ENCODE peak calls at places on chromosomes 16 and 17, in four cellular contexts. One of them, this sample, is unnamed.

GRCh38 chr16:77833906-77834599 is 45.7 kb downstream of the VAT1L start:
- DNase-seq in left cardiac atrium: no peak
- DNase-seq in activated CD4-positive, alpha-beta T cell treated with anti-CD3 and anti-CD28 coated beads, Interleukin-2, amount 50 U/mL, for 1 hour: no peak
- DNase-seq in NCI-H1092: no peak
- DNase-seq in this sample: no peak

GRCh38 chr16:86584726-86585721 is 6.7 kb downstream of the FOXL1 start:
- DNase-seq in left cardiac atrium: no peak
- DNase-seq in activated CD4-positive, alpha-beta T cell treated with anti-CD3 and anti-CD28 coated beads, Interleukin-2, amount 50 U/mL, for 1 hour: no peak
- DNase-seq in NCI-H1092: no peak
- DNase-seq in this sample: no peak

GRCh38 chr17:34820922-34821321 is 140.3 kb downstream of the CCT6B start:
- DNase-seq in left cardiac atrium: no peak
- DNase-seq in activated CD4-positive, alpha-beta T cell treated with anti-CD3 and anti-CD28 coated beads, Interleukin-2, amount 50 U/mL, for 1 hour: no peak
- DNase-seq in NCI-H1092: no peak
- DNase-seq in this sample: no peak

GRCh38 chr16:54317306-54317705 is 30.7 kb upstream of the IRX3 start:
- DNase-seq in left cardiac atrium: no peak
- DNase-seq in activated CD4-positive, alpha-beta T cell treated with anti-CD3 and anti-CD28 coated beads, Interleukin-2, amount 50 U/mL, for 1 hour: no peak
- DNase-seq in NCI-H1092: no peak
- DNase-seq in this sample: no peak

GRCh38 chr17:44787271-44787940 is 28.6 kb downstream of the ADAM11 start:
- DNase-seq in left cardiac atrium: no peak
- DNase-seq in activated CD4-positive, alpha-beta T cell treated with anti-CD3 and anti-CD28 coated beads, Interleukin-2, amount 50 U/mL, for 1 hour: no peak
- DNase-seq in NCI-H1092: no peak
- DNase-seq in this sample: no peak

GRCh38 chr17:7572588-7573323 is 6.7 kb upstream of the CD68 start:
- DNase-seq in left cardiac atrium: peak; percentile 99
- DNase-seq in activated CD4-positive, alpha-beta T cell treated with anti-CD3 and anti-CD28 coated beads, Interleukin-2, amount 50 U/mL, for 1 hour: peak; percentile 100
- DNase-seq in NCI-H1092: peak; percentile 97
- DNase-seq in this sample: peak; percentile 100

GRCh38 chr17:78557598-78558039 is 19.6 kb downstream of the DNAH17 start:
- DNase-seq in left cardiac atrium: no peak
- DNase-seq in activated CD4-positive, alpha-beta T cell treated with anti-CD3 and anti-CD28 coated beads, Interleukin-2, amount 50 U/mL, for 1 hour: no peak
- DNase-seq in NCI-H1092: no peak
- DNase-seq in this sample: no peak

GRCh38 chr16:10888320-10888937 is 11.4 kb downstream of the CIITA start:
- DNase-seq in left cardiac atrium: no peak
- DNase-seq in activated CD4-positive, alpha-beta T cell treated with anti-CD3 and anti-CD28 coated beads, Interleukin-2, amount 50 U/mL, for 1 hour: no peak
- DNase-seq in NCI-H1092: no peak
- DNase-seq in this sample: no peak

GRCh38 chr17:76866774-76867577 is 1.2 kb upstream of the MGAT5B start:
- DNase-seq in left cardiac atrium: no peak
- DNase-seq in activated CD4-positive, alpha-beta T cell treated with anti-CD3 and anti-CD28 coated beads, Interleukin-2, amount 50 U/mL, for 1 hour: no peak
- DNase-seq in NCI-H1092: no peak
- DNase-seq in this sample: no peak

GRCh38 chr16:30927789-30928378 is 4.5 kb downstream of the FBXL19 start:
- DNase-seq in left cardiac atrium: peak; percentile 56
- DNase-seq in activated CD4-positive, alpha-beta T cell treated with anti-CD3 and anti-CD28 coated beads, Interleukin-2, amount 50 U/mL, for 1 hour: no peak
- DNase-seq in NCI-H1092: peak; percentile 68
- DNase-seq in this sample: peak; percentile 77

GRCh38 chr17:50072130-50072529 is 16.2 kb downstream of the ITGA3 start:
- DNase-seq in left cardiac atrium: no peak
- DNase-seq in activated CD4-positive, alpha-beta T cell treated with anti-CD3 and anti-CD28 coated beads, Interleukin-2, amount 50 U/mL, for 1 hour: no peak
- DNase-seq in NCI-H1092: no peak
- DNase-seq in this sample: no peak

GRCh38 chr17:50956750-50957523 is 90.8 kb upstream of the TOB1 start:
- DNase-seq in left cardiac atrium: peak; percentile 70
- DNase-seq in activated CD4-positive, alpha-beta T cell treated with anti-CD3 and anti-CD28 coated beads, Interleukin-2, amount 50 U/mL, for 1 hour: peak; percentile 66
- DNase-seq in NCI-H1092: peak; percentile 64
- DNase-seq in this sample: peak; percentile 71

GRCh38 chr17:69363488-69364210 is 36.7 kb upstream of the ABCA5 start:
- DNase-seq in left cardiac atrium: no peak
- DNase-seq in activated CD4-positive, alpha-beta T cell treated with anti-CD3 and anti-CD28 coated beads, Interleukin-2, amount 50 U/mL, for 1 hour: no peak
- DNase-seq in NCI-H1092: no peak
- DNase-seq in this sample: no peak

GRCh38 chr17:10018461-10018891 is 113.4 kb upstream of the RCVRN start:
- DNase-seq in left cardiac atrium: no peak
- DNase-seq in activated CD4-positive, alpha-beta T cell treated with anti-CD3 and anti-CD28 coated beads, Interleukin-2, amount 50 U/mL, for 1 hour: no peak
- DNase-seq in NCI-H1092: no peak
- DNase-seq in this sample: no peak

GRCh38 chr16:31496670-31497069 is 11.5 kb downstream of the RUSF1 start:
- DNase-seq in left cardiac atrium: no peak
- DNase-seq in activated CD4-positive, alpha-beta T cell treated with anti-CD3 and anti-CD28 coated beads, Interleukin-2, amount 50 U/mL, for 1 hour: no peak
- DNase-seq in NCI-H1092: no peak
- DNase-seq in this sample: no peak

GRCh38 chr16:85515830-85516397 is 97.2 kb upstream of the GSE1 start:
- DNase-seq in left cardiac atrium: no peak
- DNase-seq in activated CD4-positive, alpha-beta T cell treated with anti-CD3 and anti-CD28 coated beads, Interleukin-2, amount 50 U/mL, for 1 hour: no peak
- DNase-seq in NCI-H1092: no peak
- DNase-seq in this sample: no peak

GRCh38 chr17:7710341-7710740 is 5.3 kb downstream of the EFNB3 start:
- DNase-seq in left cardiac atrium: no peak
- DNase-seq in activated CD4-positive, alpha-beta T cell treated with anti-CD3 and anti-CD28 coated beads, Interleukin-2, amount 50 U/mL, for 1 hour: no peak
- DNase-seq in NCI-H1092: no peak
- DNase-seq in this sample: no peak

GRCh38 chr16:78890496-78890895 is 710.0 kb downstream of the MAF start:
- DNase-seq in left cardiac atrium: no peak
- DNase-seq in activated CD4-positive, alpha-beta T cell treated with anti-CD3 and anti-CD28 coated beads, Interleukin-2, amount 50 U/mL, for 1 hour: no peak
- DNase-seq in NCI-H1092: no peak
- DNase-seq in this sample: no peak

GRCh38 chr16:87628940-87629339 is 26.6 kb downstream of the JPH3 start:
- DNase-seq in left cardiac atrium: no peak
- DNase-seq in activated CD4-positive, alpha-beta T cell treated with anti-CD3 and anti-CD28 coated beads, Interleukin-2, amount 50 U/mL, for 1 hour: no peak
- DNase-seq in NCI-H1092: no peak
- DNase-seq in this sample: no peak

GRCh38 chr16:15899538-15900100 is 11.2 kb upstream of the CEP20 start:
- DNase-seq in left cardiac atrium: no peak
- DNase-seq in activated CD4-positive, alpha-beta T cell treated with anti-CD3 and anti-CD28 coated beads, Interleukin-2, amount 50 U/mL, for 1 hour: no peak
- DNase-seq in NCI-H1092: no peak
- DNase-seq in this sample: no peak

GRCh38 chr16:77788196-77789084 is at the start of gene VAT1L:
- DNase-seq in left cardiac atrium: peak; percentile 61
- DNase-seq in activated CD4-positive, alpha-beta T cell treated with anti-CD3 and anti-CD28 coated beads, Interleukin-2, amount 50 U/mL, for 1 hour: no peak
- DNase-seq in NCI-H1092: no peak
- DNase-seq in this sample: peak; percentile 70

GRCh38 chr16:87060026-87060986 is 256.9 kb downstream of the C16orf95 start:
- DNase-seq in left cardiac atrium: peak; percentile 50
- DNase-seq in activated CD4-positive, alpha-beta T cell treated with anti-CD3 and anti-CD28 coated beads, Interleukin-2, amount 50 U/mL, for 1 hour: no peak
- DNase-seq in NCI-H1092: no peak
- DNase-seq in this sample: no peak

GRCh38 chr17:15388356-15389046 is 47.1 kb upstream of the TEKT3 start:
- DNase-seq in left cardiac atrium: no peak
- DNase-seq in activated CD4-positive, alpha-beta T cell treated with anti-CD3 and anti-CD28 coated beads, Interleukin-2, amount 50 U/mL, for 1 hour: no peak
- DNase-seq in NCI-H1092: no peak
- DNase-seq in this sample: no peak

GRCh38 chr17:50130778-50131317 is 888 bp upstream of the SAMD14 start:
- DNase-seq in left cardiac atrium: no peak
- DNase-seq in activated CD4-positive, alpha-beta T cell treated with anti-CD3 and anti-CD28 coated beads, Interleukin-2, amount 50 U/mL, for 1 hour: no peak
- DNase-seq in NCI-H1092: no peak
- DNase-seq in this sample: no peak

GRCh38 chr17:45334231-45334630 is 17.4 kb upstream of the MAP3K14 start:
- DNase-seq in left cardiac atrium: no peak
- DNase-seq in activated CD4-positive, alpha-beta T cell treated with anti-CD3 and anti-CD28 coated beads, Interleukin-2, amount 50 U/mL, for 1 hour: no peak
- DNase-seq in NCI-H1092: peak; percentile 24
- DNase-seq in this sample: no peak

GRCh38 chr16:19704321-19705130 is 13.5 kb downstream of the KNOP1 start:
- DNase-seq in left cardiac atrium: no peak
- DNase-seq in activated CD4-positive, alpha-beta T cell treated with anti-CD3 and anti-CD28 coated beads, Interleukin-2, amount 50 U/mL, for 1 hour: no peak
- DNase-seq in NCI-H1092: no peak
- DNase-seq in this sample: no peak

GRCh38 chr16:88928405-88929375 is 48.3 kb downstream of the CBFA2T3 start:
- DNase-seq in left cardiac atrium: no peak
- DNase-seq in activated CD4-positive, alpha-beta T cell treated with anti-CD3 and anti-CD28 coated beads, Interleukin-2, amount 50 U/mL, for 1 hour: no peak
- DNase-seq in NCI-H1092: peak; percentile 71
- DNase-seq in this sample: no peak